ENCODE peak calls at places on chromosomes 7 and 10, in five cellular contexts. One of them, this sample, is unnamed.

GRCh38 chr10:62640386-62640785 is 164.1 kb upstream of the ADO start:
- DNase-seq in mesenchymal stem cell: no peak
- DNase-seq in IMR-90: peak; percentile 57
- DNase-seq in mesendoderm: no peak
- DNase-seq in H1: no peak
- DNase-seq in this sample: no peak

GRCh38 chr7:9204571-9204970 is 771.2 kb downstream of the NXPH1 start:
- DNase-seq in H1: no peak
- DNase-seq in mesendoderm: peak; percentile 64
- DNase-seq in IMR-90: no peak
- DNase-seq in mesenchymal stem cell: peak; percentile 30
- DNase-seq in this sample: no peak

GRCh38 chr10:31384589-31384949 is 65.6 kb downstream of the ZEB1 start:
- DNase-seq in H1: no peak
- DNase-seq in mesendoderm: no peak
- DNase-seq in IMR-90: peak; percentile 38
- DNase-seq in mesenchymal stem cell: no peak
- DNase-seq in this sample: no peak

GRCh38 chr7:22127835-22128527 is 182.3 kb upstream of the CDCA7L start:
- DNase-seq in IMR-90: no peak
- DNase-seq in H1: no peak
- DNase-seq in mesendoderm: no peak
- DNase-seq in mesenchymal stem cell: no peak
- DNase-seq in this sample: no peak

GRCh38 chr10:122567056-122567660 is 6.6 kb downstream of the DMBT1 start:
- DNase-seq in IMR-90: no peak
- DNase-seq in mesenchymal stem cell: peak; percentile 8
- DNase-seq in mesendoderm: peak; percentile 52
- DNase-seq in H1: peak; percentile 9
- DNase-seq in this sample: no peak

GRCh38 chr7:92402920-92403759 is 44.1 kb upstream of the GATAD1 start:
- DNase-seq in IMR-90: peak; percentile 79
- DNase-seq in mesendoderm: peak; percentile 65
- DNase-seq in mesenchymal stem cell: peak; percentile 23
- DNase-seq in H1: no peak
- DNase-seq in this sample: no peak

GRCh38 chr10:133260895-133261725 is 15.6 kb downstream of the ADAM8 start:
- DNase-seq in mesenchymal stem cell: peak; percentile 44
- DNase-seq in IMR-90: no peak
- DNase-seq in H1: no peak
- DNase-seq in mesendoderm: no peak
- DNase-seq in this sample: no peak

GRCh38 chr7:152588350-152588749 is 87.6 kb downstream of the XRCC2 start:
- DNase-seq in H1: no peak
- DNase-seq in mesendoderm: peak; percentile 80
- DNase-seq in IMR-90: peak; percentile 53
- DNase-seq in mesenchymal stem cell: peak; percentile 77
- DNase-seq in this sample: no peak

GRCh38 chr10:288605-289200 is 153.4 kb downstream of the ZMYND11 start:
- DNase-seq in mesenchymal stem cell: no peak
- DNase-seq in mesendoderm: no peak
- DNase-seq in H1: no peak
- DNase-seq in IMR-90: no peak
- DNase-seq in this sample: no peak

GRCh38 chr10:290026-290725 is 154.9 kb downstream of the ZMYND11 start:
- DNase-seq in mesenchymal stem cell: no peak
- DNase-seq in H1: no peak
- DNase-seq in mesendoderm: no peak
- DNase-seq in IMR-90: no peak
- DNase-seq in this sample: no peak

GRCh38 chr10:287029-287428 is 151.8 kb downstream of the ZMYND11 start:
- DNase-seq in IMR-90: peak; percentile 64
- DNase-seq in mesenchymal stem cell: no peak
- DNase-seq in H1: no peak
- DNase-seq in mesendoderm: no peak
- DNase-seq in this sample: no peak

GRCh38 chr10:287814-288213 is 152.6 kb downstream of the ZMYND11 start:
- DNase-seq in mesendoderm: peak; percentile 84
- DNase-seq in IMR-90: no peak
- DNase-seq in mesenchymal stem cell: peak; percentile 28
- DNase-seq in H1: no peak
- DNase-seq in this sample: no peak

GRCh38 chr10:289581-289980 is 154.3 kb downstream of the ZMYND11 start:
- DNase-seq in mesendoderm: no peak
- DNase-seq in H1: no peak
- DNase-seq in IMR-90: no peak
- DNase-seq in mesenchymal stem cell: no peak
- DNase-seq in this sample: no peak
- H3K23ac ChIP-seq in mesendoderm: no peak overlapping the region
- H3K23ac ChIP-seq in H1: no peak overlapping the region
- H3K23ac ChIP-seq in IMR-90: no peak overlapping the region
- H3K23ac ChIP-seq in mesenchymal stem cell: peak overlapping the region; percentile 46
- H3K23ac ChIP-seq in this sample: peak overlapping the region; percentile 26

DNA sequence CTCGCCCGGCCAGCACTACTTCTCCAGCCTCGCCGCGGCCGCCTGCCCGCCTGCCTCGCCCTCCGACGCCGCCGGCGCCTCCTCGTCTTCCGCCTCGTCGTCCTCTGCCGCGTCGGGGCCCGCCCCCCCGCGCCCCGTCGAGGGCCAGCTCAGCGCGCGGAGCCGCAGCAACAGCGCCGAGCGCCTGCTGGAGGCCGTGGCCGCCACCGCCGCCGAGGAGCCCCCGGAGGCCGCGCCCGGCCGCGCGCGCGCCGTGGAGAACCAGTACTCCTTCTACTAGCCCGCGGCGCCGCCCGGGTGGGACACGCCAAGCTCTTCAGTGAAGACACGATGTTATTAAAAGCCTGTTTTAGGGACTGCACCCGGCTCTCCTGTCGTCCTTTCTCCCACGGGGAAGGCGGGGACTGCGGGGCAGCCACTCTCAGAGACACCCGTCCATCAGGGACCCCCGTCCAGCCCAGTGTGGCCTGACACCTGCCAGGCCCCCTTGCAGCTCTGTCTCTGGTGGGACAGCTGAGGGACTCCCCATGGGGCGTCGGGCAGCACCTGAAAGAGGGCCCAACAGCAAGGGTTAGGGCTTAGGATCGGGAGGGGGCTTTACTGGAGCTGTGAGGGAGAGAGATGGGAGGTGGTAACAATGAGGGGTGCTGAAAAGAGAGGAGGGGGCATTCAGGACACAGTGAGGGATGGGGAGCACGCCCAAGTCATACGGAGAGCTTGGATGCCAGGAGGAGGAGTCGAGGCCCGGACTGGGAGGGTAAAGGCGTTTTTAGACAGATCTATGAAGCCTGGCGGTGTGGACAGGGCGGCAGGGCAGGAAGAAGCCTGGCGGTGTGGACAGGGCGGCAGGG is 34.7 kb downstream of the SPDYE6 start:
- DNase-seq in mesendoderm: peak; percentile 72
- DNase-seq in IMR-90: no peak
- DNase-seq in mesenchymal stem cell: peak; percentile 18
- DNase-seq in H1: no peak
- DNase-seq in this sample: no peak
- H3K4me3 ChIP-seq in mesendoderm: no peak overlapping the region
- H3K4me3 ChIP-seq in IMR-90: no peak overlapping the region
- H3K4me3 ChIP-seq in mesenchymal stem cell: no peak overlapping the region
- H3K4me3 ChIP-seq in H1: peak overlapping the region; percentile 12
- H3K4me3 ChIP-seq in this sample: no peak overlapping the region

GRCh38 chr10:103548581-103549348 is 55.3 kb downstream of the NEURL1 start:
- DNase-seq in mesendoderm: no peak
- DNase-seq in IMR-90: no peak
- DNase-seq in mesenchymal stem cell: no peak
- DNase-seq in H1: no peak
- DNase-seq in this sample: no peak
- H3K23ac ChIP-seq in mesendoderm: no peak overlapping the region
- H3K23ac ChIP-seq in IMR-90: no peak overlapping the region
- H3K23ac ChIP-seq in mesenchymal stem cell: no peak overlapping the region
- H3K23ac ChIP-seq in H1: no peak overlapping the region
- H3K23ac ChIP-seq in this sample: peak overlapping the region; percentile 73

GRCh38 chr7:27159278-27160146 is 3.0 kb upstream of the HOXA7 start:
- DNase-seq in IMR-90: no peak
- DNase-seq in mesenchymal stem cell: no peak
- DNase-seq in mesendoderm: no peak
- DNase-seq in H1: no peak
- DNase-seq in this sample: no peak
- H3K4me3 ChIP-seq in IMR-90: no peak overlapping the region
- H3K4me3 ChIP-seq in mesenchymal stem cell: no peak overlapping the region
- H3K4me3 ChIP-seq in mesendoderm: no peak overlapping the region
- H3K4me3 ChIP-seq in H1: no peak overlapping the region
- H3K4me3 ChIP-seq in this sample: no peak overlapping the region